ENCODE peak calls at places on chromosomes 13 and 19, in eight cellular contexts. H, O, P, Q, F, C, A and D are unnamed samples.

GRCh38 chr19:13861714-13862531 is 15.0 kb upstream of the NANOS3 start:
- ATAC-seq in H (peak), O (peak), P (peak), Q (peak), F (peak), C (peak), A (peak), D (peak)

GRCh38 chr13:43195112-43195511 is 171.7 kb downstream of the DNAJC15 start:
- ATAC-seq in H (no peak), O (no peak), P (no peak), Q (no peak), F (no peak), C (no peak), A (no peak), D (no peak)

GRCh38 chr19:30227071-30227621 is 145.0 kb upstream of the ZNF536 start:
- ATAC-seq in H (no peak), O (peak), P (no peak), Q (peak), F (peak), C (no peak), A (no peak), D (no peak)

GRCh38 chr19:33248104-33248503 is 22.5 kb upstream of the SLC7A10 start:
- ATAC-seq in H (no peak), O (no peak), P (peak), Q (no peak), F (peak), C (no peak), A (no peak), D (no peak)

GRCh38 chr19:39211731-39212376 is 7.8 kb upstream of the SYCN start:
- ATAC-seq in H (no peak), O (peak), P (no peak), Q (no peak), F (peak), C (no peak), A (no peak), D (no peak)

GRCh38 chr19:45152504-45153338 is 8.1 kb downstream of the NKPD1 start:
- ATAC-seq in H (no peak), O (no peak), P (no peak), Q (peak), F (no peak), C (peak), A (peak), D (peak)

GRCh38 chr13:113532156-113532806 is 41.8 kb upstream of the DCUN1D2 start:
- ATAC-seq in H (no peak), O (no peak), P (peak), Q (peak), F (peak), C (peak), A (no peak), D (no peak)

GRCh38 chr13:31920301-31920818 is 111.2 kb upstream of the FRY start:
- ATAC-seq in H (no peak), O (no peak), P (no peak), Q (no peak), F (no peak), C (no peak), A (no peak), D (no peak)

GRCh38 chr13:97726664-97727235 is 226.7 kb upstream of the IPO5 start:
- ATAC-seq in H (no peak), O (no peak), P (no peak), Q (no peak), F (no peak), C (peak), A (no peak), D (no peak)

GRCh38 chr13:36369268-36370107 is 23.3 kb upstream of the SPART start:
- ATAC-seq in H (no peak), O (no peak), P (no peak), Q (no peak), F (no peak), C (no peak), A (no peak), D (no peak)

GRCh38 chr19:38386968-38387549 is 775 bp downstream of the GGN start:
- ATAC-seq in H (peak), O (no peak), P (no peak), Q (peak), F (peak), C (peak), A (peak), D (no peak)

GRCh38 chr13:91652389-91652788 is 254.0 kb downstream of the GPC5 start:
- ATAC-seq in H (no peak), O (no peak), P (no peak), Q (no peak), F (no peak), C (no peak), A (no peak), D (no peak)

GRCh38 chr19:49514151-49514550 is 1.7 kb downstream of the FCGRT start:
- ATAC-seq in H (no peak), O (no peak), P (peak), Q (peak), F (no peak), C (no peak), A (no peak), D (no peak)

GRCh38 chr13:101417043-101417406 is 717 bp upstream of the NALCN start:
- ATAC-seq in H (no peak), O (no peak), P (peak), Q (peak), F (peak), C (peak), A (no peak), D (no peak)

GRCh38 chr13:33004454-33004853 is 11.8 kb upstream of the KL start:
- ATAC-seq in H (no peak), O (no peak), P (no peak), Q (no peak), F (no peak), C (peak), A (no peak), D (peak)

GRCh38 chr13:26476744-26477129 is 80.7 kb upstream of the WASF3 start:
- ATAC-seq in H (no peak), O (no peak), P (no peak), Q (no peak), F (no peak), C (peak), A (no peak), D (no peak)

GRCh38 chr19:7618771-7619510 is 10.4 kb downstream of the XAB2 start:
- ATAC-seq in H (peak), O (peak), P (peak), Q (no peak), F (peak), C (peak), A (no peak), D (no peak)

GRCh38 chr19:36136975-36137686 is 2.7 kb upstream of the CAPNS1 start:
- ATAC-seq in H (no peak), O (peak), P (no peak), Q (no peak), F (peak), C (no peak), A (no peak), D (peak)

GRCh38 chr19:3360494-3361383 is 5.6 kb upstream of the NFIC start:
- ATAC-seq in H (peak), O (peak), P (peak), Q (peak), F (peak), C (peak), A (peak), D (peak)
- TF ChIP-seq POLR2AphosphoS5 in H (peak), O (peak), P (no peak), Q (no peak), F (no peak), C (peak), A (peak), D (peak)

GRCh38 chr13:77915676-77916075 is 3.0 kb downstream of the EDNRB start:
- ATAC-seq in H (no peak), O (no peak), P (no peak), Q (no peak), F (no peak), C (no peak), A (no peak), D (no peak)
- H3K27ac ChIP-seq in H (no peak), O (no peak), P (no peak), Q (no peak), F (no peak), C (peak), A (no peak), D (peak)

DNA sequence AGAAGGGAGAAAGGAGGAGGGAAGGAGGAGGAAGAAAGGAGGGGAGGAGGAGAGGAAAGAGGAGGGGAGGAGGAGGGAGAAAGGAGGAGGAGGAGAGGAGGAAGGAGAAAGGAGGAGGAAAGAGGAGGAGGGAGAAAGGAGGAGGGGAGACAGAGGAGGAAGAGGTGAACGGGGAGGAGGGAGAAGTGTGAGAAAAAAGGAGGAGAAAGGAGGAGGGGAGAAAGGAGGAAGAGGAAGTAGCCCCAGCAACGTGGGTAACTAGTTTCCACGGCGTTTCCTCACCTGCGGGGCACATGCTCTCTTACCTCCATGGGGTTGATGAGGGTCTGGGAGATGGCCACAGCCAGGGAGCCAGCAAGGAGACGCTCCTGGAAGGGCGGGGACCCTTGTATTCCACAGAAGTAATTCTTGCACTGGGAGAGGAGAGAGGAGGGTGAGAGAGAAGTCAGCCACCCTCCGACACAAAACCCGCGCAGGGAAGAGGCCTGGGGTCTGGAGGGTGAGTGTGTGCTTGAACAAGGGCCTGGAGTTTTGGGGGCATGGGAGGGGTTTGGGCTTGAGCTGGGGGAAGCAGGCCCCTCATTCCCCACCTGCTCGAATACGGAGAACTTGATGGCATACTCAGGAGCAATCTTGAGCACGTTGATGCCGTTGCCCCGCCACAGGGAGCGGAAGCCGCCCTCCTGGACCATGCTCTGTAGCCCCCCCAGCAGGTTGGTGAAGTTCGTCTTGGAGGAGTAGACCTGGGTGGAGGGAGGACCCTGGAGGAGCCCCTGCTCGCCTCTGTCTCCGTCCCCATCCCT is 3.9 kb downstream of the SLC25A41 start:
- ATAC-seq in H (peak), O (no peak), P (no peak), Q (no peak), F (no peak), C (no peak), A (no peak), D (no peak)
- H3K4me3 ChIP-seq in H (peak), O (no peak), P (no peak), Q (no peak), F (no peak), C (no peak), A (no peak), D (no peak)

GRCh38 chr19:51821921-51822716 is 27.2 kb downstream of the FPR3 start:
- ATAC-seq in H (no peak), O (no peak), P (no peak), Q (no peak), F (no peak), C (peak), A (no peak), D (no peak)

GRCh38 chr19:51815038-51815437 is 20.1 kb downstream of the FPR3 start:
- ATAC-seq in H (no peak), O (no peak), P (no peak), Q (no peak), F (no peak), C (peak), A (no peak), D (no peak)

GRCh38 chr19:51821511-51821910 is 26.6 kb downstream of the FPR3 start:
- ATAC-seq in H (no peak), O (no peak), P (no peak), Q (no peak), F (no peak), C (no peak), A (no peak), D (no peak)

GRCh38 chr19:51824603-51825002 is 29.6 kb downstream of the FPR3 start:
- ATAC-seq in H (no peak), O (no peak), P (no peak), Q (no peak), F (no peak), C (peak), A (no peak), D (peak)

DNA sequence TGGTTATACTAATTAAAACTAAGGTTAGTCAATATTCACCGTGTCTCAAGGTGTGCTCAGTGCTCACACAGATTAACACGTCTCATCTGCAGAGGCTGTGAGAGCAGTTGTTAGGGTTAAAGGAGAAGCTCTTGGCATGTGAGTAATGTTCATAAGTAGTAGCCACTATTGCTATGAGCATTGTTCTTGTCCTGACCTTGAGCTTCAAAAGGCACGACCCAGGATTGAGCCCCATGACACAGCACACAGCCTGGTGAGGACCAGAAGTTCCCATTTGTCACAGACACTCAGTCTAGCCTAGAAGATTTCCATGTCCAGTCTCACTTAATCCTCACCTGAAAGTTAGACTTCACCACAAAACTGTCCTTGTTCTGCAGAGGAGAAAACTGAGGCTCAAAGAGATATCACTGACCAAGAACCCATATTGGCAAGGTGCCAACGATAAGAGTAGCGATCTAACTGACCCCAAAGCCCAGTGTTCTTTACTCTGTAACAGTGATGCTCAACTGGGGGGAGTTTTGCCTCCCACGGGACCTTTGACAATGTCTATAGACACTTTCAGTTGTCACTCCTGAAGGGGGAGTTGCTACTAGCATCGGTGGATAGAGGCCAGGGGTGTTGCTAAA is 26.0 kb downstream of the FPR3 start:
- ATAC-seq in H (no peak), O (no peak), P (no peak), Q (no peak), F (no peak), C (no peak), A (no peak), D (no peak)
- TF ChIP-seq POLR2AphosphoS5 in H (no peak), O (no peak), P (no peak), Q (no peak), F (no peak), C (no peak), A (no peak), D (no peak)

GRCh38 chr19:960601-960938 is 23.6 kb upstream of the WDR18 start:
- ATAC-seq in H (no peak), O (no peak), P (peak), Q (no peak), F (no peak), C (no peak), A (no peak), D (no peak)

GRCh38 chr19:959935-960502 is 24.1 kb upstream of the WDR18 start:
- ATAC-seq in H (no peak), O (peak), P (peak), Q (peak), F (no peak), C (no peak), A (no peak), D (no peak)

GRCh38 chr19:962683-963385 is 21.3 kb upstream of the WDR18 start:
- ATAC-seq in H (no peak), O (no peak), P (no peak), Q (no peak), F (no peak), C (no peak), A (no peak), D (no peak)

GRCh38 chr19:963401-964022 is 20.6 kb upstream of the WDR18 start:
- ATAC-seq in H (no peak), O (no peak), P (no peak), Q (peak), F (no peak), C (no peak), A (no peak), D (no peak)

DNA sequence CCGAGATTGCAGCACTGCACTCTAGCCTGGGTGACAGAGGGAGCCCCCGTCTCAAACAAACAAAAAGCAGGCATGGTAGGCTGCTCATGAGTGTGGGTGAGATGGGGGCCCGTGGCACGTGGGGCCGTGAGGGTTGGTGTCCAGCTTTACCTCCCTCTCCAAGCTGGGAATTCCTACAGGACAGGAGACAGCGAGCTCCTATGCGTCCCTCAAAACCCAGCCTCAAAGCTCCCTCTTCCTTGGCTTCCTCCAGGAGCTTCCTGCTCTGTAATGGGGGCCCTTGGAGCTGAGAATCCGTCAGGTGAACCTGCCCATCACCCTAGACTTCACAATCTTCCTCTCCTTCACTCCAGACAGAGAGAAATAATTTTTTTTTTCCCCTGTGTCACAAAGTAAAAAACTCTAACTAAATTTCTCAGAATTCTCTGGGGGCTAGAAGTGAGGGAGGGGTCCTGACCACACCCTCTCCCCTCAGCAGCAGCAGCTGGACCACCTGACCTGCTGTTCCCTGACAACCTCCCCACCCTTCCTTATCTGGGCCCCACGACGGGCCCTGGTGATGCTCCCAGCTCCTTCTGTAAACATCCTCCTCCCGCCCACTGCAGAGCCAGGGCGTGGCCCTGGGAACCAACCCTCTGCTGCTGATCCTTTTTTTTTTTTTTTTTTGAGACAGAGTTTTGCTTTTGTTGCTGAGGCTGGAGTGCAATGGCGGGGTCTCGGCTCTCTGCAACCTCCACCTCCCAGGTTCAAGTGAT is 22.1 kb upstream of the WDR18 start:
- ATAC-seq in H (peak), O (peak), P (no peak), Q (no peak), F (no peak), C (no peak), A (no peak), D (no peak)
- H3K27ac ChIP-seq in H (peak), O (peak), P (peak), Q (peak), F (no peak), C (peak), A (no peak), D (no peak)

DNA sequence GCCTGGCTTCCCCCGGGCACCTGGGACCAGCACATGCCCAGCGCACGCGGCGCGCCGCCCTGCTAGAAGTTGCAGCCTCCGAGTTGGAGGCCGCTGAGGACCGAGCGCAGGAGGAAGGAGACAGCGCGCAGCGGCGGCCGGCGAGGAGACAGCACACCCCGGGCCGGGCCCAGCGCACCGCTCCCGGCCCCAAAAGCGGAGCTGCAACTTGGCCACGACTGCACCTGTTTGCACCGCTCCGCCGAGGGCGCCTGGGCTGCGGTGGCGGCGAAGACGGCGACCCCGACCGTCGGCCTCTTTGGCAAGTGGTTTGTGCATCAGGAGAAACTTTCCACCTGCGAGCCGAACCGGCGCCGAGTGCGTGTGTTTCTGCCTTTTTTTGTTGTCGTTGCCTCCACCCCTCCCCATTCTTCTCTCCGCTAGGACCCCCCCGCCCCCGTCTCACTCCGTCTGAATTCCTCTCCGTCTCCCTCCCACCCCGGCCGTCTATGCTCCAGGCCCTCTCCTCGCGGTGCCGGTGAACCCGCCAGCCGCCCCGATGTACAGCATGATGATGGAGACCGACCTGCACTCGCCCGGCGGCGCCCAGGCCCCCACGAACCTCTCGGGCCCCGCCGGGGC is at the start of gene SOX1:
- ATAC-seq in H (no peak), O (no peak), P (no peak), Q (peak), F (no peak), C (no peak), A (no peak), D (no peak)
- H3K4me3 ChIP-seq in H (no peak), O (no peak), P (no peak), Q (peak), F (no peak), C (no peak), A (no peak), D (peak)

GRCh38 chr19:47704024-47704423 is 9.2 kb upstream of the EHD2 start:
- ATAC-seq in H (no peak), O (no peak), P (no peak), Q (no peak), F (no peak), C (no peak), A (no peak), D (peak)
- TF ChIP-seq POLR2AphosphoS5 in H (no peak), O (no peak), P (no peak), Q (no peak), F (no peak), C (no peak), A (no peak), D (peak)